ENCODE peak calls at places on chromosome 6, in seven cellular contexts. S, U, X, Q, T, C and W are unnamed samples.

GRCh38 chr6:106398621-106399020 is 38.1 kb downstream of the CRYBG1 start:
- DNase-seq in S (no peak), X (no peak), U (no peak), Q (no peak), T (no peak), C (no peak), W (no peak)

GRCh38 chr6:6546318-6547110 is 42.0 kb upstream of the LY86 start:
- DNase-seq in S (no peak), T (peak), U (peak), X (no peak), Q (peak), C (peak), W (no peak)

GRCh38 chr6:70680396-70680795 is 12.7 kb downstream of the SMAP1 start:
- DNase-seq in T (no peak), S (no peak), U (peak), Q (peak), C (no peak), X (no peak), W (no peak)

GRCh38 chr6:47321582-47321981 is 11.9 kb upstream of the TNFRSF21 start:
- DNase-seq in T (no peak), C (no peak), Q (no peak), S (no peak), U (peak), X (no peak), W (no peak)

GRCh38 chr6:84052204-84052882 is 18.8 kb downstream of the MRAP2 start:
- DNase-seq in S (peak), C (peak), Q (peak), T (peak), X (no peak), U (peak), W (peak)

GRCh38 chr6:40779399-40779798 is 192.2 kb upstream of the LRFN2 start:
- DNase-seq in T (no peak), Q (peak), U (no peak), S (peak), C (no peak), X (no peak), W (peak)

GRCh38 chr6:102848210-102848609 is 1454.7 kb downstream of the GRIK2 start:
- DNase-seq in Q (no peak), X (no peak), U (no peak), C (no peak), S (no peak), T (no peak), W (no peak)

GRCh38 chr6:11475019-11475418 is 62.5 kb upstream of the TMEM170B start:
- DNase-seq in X (no peak), Q (no peak), U (no peak), T (no peak), S (no peak), C (no peak), W (no peak)

GRCh38 chr6:81894286-81894685 is 141.8 kb upstream of the TENT5A start:
- DNase-seq in Q (peak), U (peak), T (no peak), S (peak), C (peak), X (no peak), W (no peak)

GRCh38 chr6:7150381-7151064 is 42.8 kb downstream of the RREB1 start:
- DNase-seq in T (no peak), Q (no peak), S (no peak), C (no peak), X (no peak), U (no peak), W (no peak)

GRCh38 chr6:35496851-35497570 is at the start of gene TEAD3:
- DNase-seq in T (peak), X (no peak), U (peak), Q (peak), S (peak), C (peak), W (peak)

GRCh38 chr6:49551126-49551865 is 828 bp downstream of the C6orf141 start:
- DNase-seq in S (no peak), X (peak), C (peak), U (no peak), Q (no peak), T (no peak), W (no peak)

GRCh38 chr6:111580401-111580800 is 25.3 kb downstream of the TRAF3IP2 start:
- DNase-seq in X (no peak), Q (no peak), C (no peak), S (no peak), U (no peak), T (no peak), W (no peak)
- TF ChIP-seq CTCF in X (no peak), Q (no peak), C (no peak), S (no peak), U (no peak), T (no peak), W (no peak)

DNA sequence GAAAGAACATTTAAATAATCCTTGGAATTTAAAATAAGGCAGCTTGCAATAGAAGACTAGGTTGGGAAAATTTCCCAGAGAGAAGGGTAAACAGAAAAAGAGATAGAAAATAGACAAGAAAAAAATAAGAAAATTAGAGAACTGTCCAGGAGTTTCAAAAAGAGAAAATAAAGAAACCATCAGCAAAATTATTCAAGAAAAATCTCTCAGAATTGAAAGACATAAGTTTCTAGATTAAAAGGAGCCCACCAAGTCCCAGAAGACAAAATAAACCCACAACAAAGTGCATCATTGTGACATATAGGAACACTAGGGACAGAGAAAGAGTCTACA is 88.6 kb upstream of the CDYL start:
- DNase-seq in U (no peak), S (no peak), C (no peak), Q (no peak), X (no peak), T (no peak), W (no peak)
- H3K27ac ChIP-seq in U (no peak), S (peak), C (peak), Q (no peak), X (peak), T (no peak), W (no peak)

DNA sequence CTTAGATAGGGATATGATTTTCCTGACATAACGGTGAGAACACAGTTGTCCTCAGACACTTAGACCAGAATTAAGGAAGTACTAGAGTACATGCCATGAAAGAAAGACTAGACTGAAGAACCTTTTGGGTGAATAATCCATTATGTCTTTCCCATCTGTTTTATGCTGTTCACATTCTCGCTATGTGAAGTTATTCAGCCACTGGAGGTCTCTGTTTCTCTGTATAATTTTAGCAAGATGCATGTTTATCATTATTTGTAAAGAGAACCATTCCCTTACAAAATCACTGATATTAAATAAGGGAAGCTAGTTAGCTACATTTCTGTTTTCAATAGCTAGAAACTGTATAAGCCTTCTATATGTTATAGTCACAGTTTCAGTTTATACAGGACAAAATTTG is 391.9 kb downstream of the CD109 start:
- DNase-seq in S (peak), X (no peak), C (no peak), Q (peak), U (peak), T (no peak), W (no peak)
- TF ChIP-seq CTCF in S (peak), X (peak), C (peak), Q (peak), U (peak), T (peak), W (no peak)

DNA sequence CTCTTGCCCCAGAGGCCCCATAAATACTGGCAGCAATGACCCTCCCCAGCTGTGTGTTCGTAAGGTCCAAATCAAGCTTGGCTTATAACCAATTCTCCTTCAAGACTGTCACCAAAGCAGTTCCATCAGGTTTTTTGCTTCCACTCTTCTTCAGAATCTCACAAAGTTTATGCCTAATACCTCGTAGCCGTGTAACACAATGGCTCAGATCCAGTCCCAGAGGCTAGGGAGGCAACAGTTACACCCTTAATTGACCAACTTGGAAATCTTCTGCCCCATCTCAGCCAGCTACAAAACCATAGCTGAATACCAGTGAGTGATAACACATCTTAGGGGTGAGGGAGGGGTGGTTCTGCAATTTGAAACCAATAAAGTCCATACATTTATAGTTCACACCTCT is 120.5 kb downstream of the HIVEP2 start:
- DNase-seq in Q (no peak), S (no peak), C (no peak), T (no peak), X (no peak), U (no peak), W (no peak)
- H3K27ac ChIP-seq in Q (no peak), S (no peak), C (no peak), T (no peak), X (no peak), U (no peak), W (no peak)

GRCh38 chr6:132651062-132651461 is 7.9 kb downstream of the TAAR1 start:
- DNase-seq in C (no peak), U (no peak), S (no peak), Q (no peak), T (no peak), X (no peak), W (no peak)

GRCh38 chr6:132650413-132650812 is 8.6 kb downstream of the TAAR1 start:
- DNase-seq in U (no peak), C (no peak), Q (no peak), T (no peak), S (no peak), X (no peak), W (no peak)

GRCh38 chr6:132643547-132643946 is 15.4 kb downstream of the TAAR1 start:
- DNase-seq in U (no peak), Q (no peak), C (no peak), T (no peak), X (no peak), S (no peak), W (no peak)

GRCh38 chr6:132648356-132648755 is 10.6 kb downstream of the TAAR1 start:
- DNase-seq in U (peak), C (no peak), S (peak), Q (peak), T (no peak), X (peak), W (peak)

DNA sequence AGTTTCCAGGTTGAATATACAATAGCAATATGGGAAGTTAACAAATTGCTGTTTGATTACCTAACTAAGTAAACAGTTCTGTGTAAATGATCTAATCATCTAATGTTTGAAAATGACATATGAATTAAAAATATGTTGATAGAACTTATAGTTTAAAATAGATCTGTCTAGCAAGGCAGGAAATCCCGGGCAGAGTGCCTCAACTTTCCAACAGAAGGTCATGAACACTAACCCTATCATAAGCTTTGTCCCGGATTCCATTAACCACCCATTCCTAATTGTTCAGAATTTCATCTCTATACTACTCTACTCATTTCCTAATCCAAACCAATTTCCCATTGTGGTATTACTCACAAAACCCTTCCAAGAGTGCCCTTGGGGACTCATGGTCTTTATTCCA is 10.2 kb downstream of the TAAR1 start:
- DNase-seq in X (no peak), S (no peak), T (no peak), Q (no peak), C (no peak), U (no peak), W (no peak)
- TF ChIP-seq CTCF in X (no peak), S (no peak), T (no peak), Q (no peak), C (no peak), U (no peak), W (no peak)